ENCODE peak calls at places on chromosomes 13 and 19, in seven cellular contexts. S, R, Z, C, V, G and H are unnamed samples.

GRCh38 chr13:45409993-45410392 is 8.2 kb downstream of the SLC25A30 start:
- DNase-seq in S (no peak), V (no peak), G (no peak), Z (no peak), C (peak), R (no peak), H (no peak)

GRCh38 chr19:799076-799881 is 2.0 kb downstream of the PTBP1 start:
- DNase-seq in V (no peak), R (peak), C (peak), Z (no peak), S (no peak), G (no peak), H (no peak)

GRCh38 chr19:1211494-1212234 is 6.1 kb downstream of the STK11 start:
- DNase-seq in S (no peak), Z (no peak), G (no peak), V (no peak), R (no peak), C (no peak), H (no peak)

GRCh38 chr19:53076984-53077383 is 26.2 kb downstream of the ZNF160 start:
- DNase-seq in V (no peak), R (peak), Z (no peak), C (peak), S (no peak), G (no peak), H (peak)

GRCh38 chr13:113432509-113433270 is 20.6 kb downstream of the ADPRHL1 start:
- DNase-seq in R (no peak), Z (no peak), G (no peak), S (no peak), V (no peak), C (no peak), H (no peak)

GRCh38 chr19:41706741-41707501 is 1.5 kb upstream of the CEACAM5 start:
- DNase-seq in V (peak), R (peak), G (peak), S (peak), C (peak), Z (peak), H (peak)

GRCh38 chr19:50551034-50551712 is 17.1 kb downstream of the LRRC4B start:
- DNase-seq in S (no peak), Z (no peak), C (no peak), R (no peak), V (no peak), G (no peak), H (no peak)

GRCh38 chr13:111458739-111459138 is 138.3 kb downstream of the TEX29 start:
- DNase-seq in V (no peak), C (no peak), R (no peak), S (no peak), G (no peak), Z (no peak), H (no peak)

GRCh38 chr19:2014731-2015610 is 543 bp downstream of the BTBD2 start:
- DNase-seq in S (no peak), Z (no peak), G (no peak), R (no peak), C (peak), V (no peak), H (no peak)